ENCODE peak calls at places on chromosomes 12 and 14, in four cellular contexts. V is GM12878, A is HepG2, E is K562. W is an unnamed sample.

GRCh38 chr12:100720016-100720654 is 74.4 kb upstream of the ANO4 start:
- DNase-seq in V (no peak), A (no peak), E (no peak), W (no peak)

GRCh38 chr14:104664107-104664506 is 25.3 kb upstream of the INF2 start:
- DNase-seq in V (no peak), A (no peak), E (no peak), W (no peak)

GRCh38 chr12:6735448-6736191 is 11.8 kb downstream of the COPS7A start:
- DNase-seq in V (no peak), A (peak), E (peak), W (peak)

GRCh38 chr12:24709201-24709600 is 239.7 kb downstream of the BCAT1 start:
- DNase-seq in V (no peak), A (no peak), E (peak), W (no peak)

GRCh38 chr12:46386360-46386867 is 13.8 kb upstream of the SLC38A2 start:
- DNase-seq in V (no peak), A (peak), E (no peak), W (no peak)

GRCh38 chr12:57641699-57642442 is 8.9 kb upstream of the B4GALNT1 start:
- DNase-seq in V (no peak), A (no peak), E (peak), W (no peak)

GRCh38 chr12:57717846-57718640 is 20.5 kb downstream of the AGAP2 start:
- DNase-seq in V (no peak), A (no peak), E (no peak), W (no peak)

GRCh38 chr14:67941456-67942018 is 122.0 kb downstream of the RAD51B start:
- DNase-seq in V (no peak), A (peak), E (no peak), W (no peak)

GRCh38 chr14:66196670-66197069 is 289.5 kb upstream of the CCDC196 start:
- DNase-seq in V (no peak), A (no peak), E (no peak), W (no peak)

GRCh38 chr14:89673499-89674225 is 256.6 kb upstream of the FOXN3 start:
- DNase-seq in V (no peak), A (no peak), E (no peak), W (no peak)

GRCh38 chr12:63782466-63782865 is 2.8 kb downstream of the RXYLT1 start:
- DNase-seq in V (no peak), A (no peak), E (no peak), W (no peak)

GRCh38 chr12:3746758-3747157 is 6.2 kb downstream of the CRACR2A start:
- DNase-seq in V (no peak), A (no peak), E (no peak), W (no peak)

GRCh38 chr14:106518054-106518943 is 991.9 kb downstream of the TMEM121 start:
- DNase-seq in V (no peak), A (no peak), E (peak), W (no peak)

DNA sequence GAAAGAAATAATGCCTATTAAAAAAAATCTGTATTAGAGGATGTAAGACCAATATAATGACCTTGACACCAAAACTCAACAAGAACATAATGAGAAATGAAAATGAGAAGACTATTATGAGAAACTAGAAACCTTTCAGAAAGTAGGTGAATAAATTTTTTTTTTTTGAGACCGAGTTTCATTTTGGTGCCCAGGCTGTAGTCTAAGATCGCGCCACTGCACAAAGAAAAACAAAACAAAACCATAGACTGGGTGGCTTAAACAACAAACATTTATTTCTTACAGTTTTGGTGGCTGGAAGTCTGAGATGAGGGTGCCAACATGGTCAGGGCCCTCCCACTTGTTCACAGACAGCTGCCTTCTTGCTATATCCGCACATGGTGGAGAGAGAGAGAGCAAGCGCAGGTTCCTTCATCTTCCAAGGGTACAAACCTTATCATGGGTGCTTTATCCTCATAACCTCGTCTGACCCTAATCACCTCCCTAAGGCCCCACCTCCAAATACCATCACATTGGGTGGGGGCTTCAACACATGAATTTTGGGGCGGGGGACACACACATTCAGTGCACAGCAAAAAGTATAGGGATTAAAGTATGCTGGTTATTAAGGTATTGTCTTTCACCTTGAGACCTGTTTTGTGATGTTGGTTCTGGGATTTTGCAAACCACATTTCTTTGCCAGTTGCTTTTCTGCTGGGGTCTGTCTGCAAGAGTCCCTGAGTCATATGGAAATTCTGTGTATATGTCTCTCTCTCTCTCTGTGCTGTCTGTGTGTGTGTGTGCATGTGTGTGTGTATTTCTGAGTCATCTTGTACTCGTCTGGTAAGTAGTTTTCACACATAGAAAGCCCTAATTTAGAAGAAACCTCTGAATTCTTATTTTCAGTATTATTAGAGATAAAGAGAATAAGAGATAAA is 26.2 kb downstream of the ZCRB1 start:
- DNase-seq in V (peak), A (no peak), E (peak), W (no peak)
- TF ChIP-seq ETV6 in V (peak), A (no peak), E (no peak), W (no peak)

GRCh38 chr14:92512807-92513203 is 776 bp upstream of the RIN3 start:
- DNase-seq in V (no peak), A (no peak), E (no peak), W (no peak)

GRCh38 chr14:92514844-92515509 is 1.4 kb downstream of the RIN3 start:
- DNase-seq in V (no peak), A (no peak), E (no peak), W (no peak)

GRCh38 chr14:92513966-92514843 is 624 bp downstream of the RIN3 start:
- DNase-seq in V (no peak), A (peak), E (no peak), W (peak)

GRCh38 chr14:92511472-92512247 is 1.9 kb upstream of the RIN3 start:
- DNase-seq in V (no peak), A (no peak), E (no peak), W (no peak)

DNA sequence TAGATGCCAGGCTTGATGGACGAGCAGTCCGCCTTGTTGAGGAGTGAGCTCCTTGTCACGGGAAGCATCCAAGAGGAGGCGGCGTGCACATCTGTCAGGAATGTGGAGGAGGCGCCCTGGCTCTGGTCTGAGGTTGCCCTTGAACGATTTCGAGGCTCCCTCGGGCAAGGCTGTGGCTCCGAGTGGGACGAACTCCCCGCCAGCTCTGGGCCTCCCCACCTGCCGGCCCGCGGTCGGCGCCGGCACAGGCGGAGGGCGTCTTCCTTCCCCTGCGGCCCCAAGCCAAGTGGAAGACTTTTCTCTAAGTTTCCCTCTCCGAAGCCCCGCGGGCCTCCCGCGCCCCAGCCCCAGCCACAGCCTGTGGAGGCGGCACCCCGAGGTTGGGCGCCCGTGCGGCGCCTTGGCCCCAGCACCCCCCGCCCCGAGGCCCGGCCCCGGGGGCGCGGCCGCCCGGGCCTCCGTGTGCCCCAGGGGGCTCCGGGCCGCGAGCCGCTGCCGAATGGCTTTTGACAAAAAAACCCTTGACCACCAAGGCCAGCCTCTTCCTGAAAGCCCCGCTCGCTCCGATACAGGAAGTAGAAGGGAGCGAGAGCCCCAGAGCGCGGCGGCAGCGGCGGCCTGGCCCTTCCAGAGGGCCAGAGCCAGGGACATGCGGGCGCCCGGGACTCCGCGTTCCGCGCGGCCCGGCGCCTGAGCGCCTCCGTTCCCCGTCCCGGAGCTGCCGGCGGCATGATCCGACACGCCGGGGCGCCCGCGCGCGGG is at the start of gene RIN3:
- DNase-seq in V (no peak), A (peak), E (no peak), W (peak)
- TF ChIP-seq ATF3 in V (no peak), A (no peak), E (no peak), W (no peak)

GRCh38 chr14:24694680-24695079 is 60.7 kb upstream of the GZMB start:
- DNase-seq in V (no peak), A (no peak), E (no peak), W (no peak)

GRCh38 chr14:24695265-24696241 is 61.6 kb upstream of the GZMB start:
- DNase-seq in V (peak), A (no peak), E (no peak), W (no peak)

GRCh38 chr14:24692382-24693352 is 58.7 kb upstream of the GZMB start:
- DNase-seq in V (no peak), A (no peak), E (no peak), W (no peak)

GRCh38 chr14:24693353-24693737 is 59.4 kb upstream of the GZMB start:
- DNase-seq in V (no peak), A (no peak), E (no peak), W (no peak)

DNA sequence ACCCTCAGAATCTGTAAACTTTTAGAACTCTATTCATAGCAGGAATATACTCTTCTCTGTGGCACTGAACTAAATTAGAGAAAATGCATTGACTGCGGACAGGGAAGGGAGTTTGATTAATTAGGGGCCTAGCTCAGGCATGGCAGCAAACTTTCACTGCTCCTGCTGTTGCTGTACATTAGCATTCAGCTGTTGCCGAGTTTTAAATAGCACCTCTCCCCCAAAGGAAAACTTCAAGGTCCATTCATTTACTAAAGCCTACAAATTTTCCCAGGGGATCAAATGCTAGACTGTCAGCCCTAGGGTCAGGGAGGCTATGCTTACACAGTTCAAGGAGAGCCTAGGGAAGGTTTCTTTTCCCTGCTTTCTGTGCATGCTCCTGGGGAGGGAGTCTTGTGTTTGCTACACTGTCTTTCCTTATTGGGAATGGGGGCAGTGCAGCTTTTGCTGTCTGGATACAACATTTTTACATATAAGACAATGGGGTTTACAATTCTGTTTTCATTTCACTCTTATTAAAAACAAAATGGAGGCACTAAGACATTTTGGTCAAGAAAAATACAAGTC is 60.0 kb upstream of the GZMB start:
- DNase-seq in V (no peak), A (no peak), E (no peak), W (no peak)
- TF ChIP-seq ETV6 in V (no peak), A (no peak), E (no peak), W (no peak)

GRCh38 chr12:104522985-104523719 is 66.4 kb downstream of the CHST11 start:
- DNase-seq in V (no peak), A (no peak), E (peak), W (no peak)
- TF ChIP-seq ATF3 in V (no peak), A (no peak), E (no peak), W (no peak)

DNA sequence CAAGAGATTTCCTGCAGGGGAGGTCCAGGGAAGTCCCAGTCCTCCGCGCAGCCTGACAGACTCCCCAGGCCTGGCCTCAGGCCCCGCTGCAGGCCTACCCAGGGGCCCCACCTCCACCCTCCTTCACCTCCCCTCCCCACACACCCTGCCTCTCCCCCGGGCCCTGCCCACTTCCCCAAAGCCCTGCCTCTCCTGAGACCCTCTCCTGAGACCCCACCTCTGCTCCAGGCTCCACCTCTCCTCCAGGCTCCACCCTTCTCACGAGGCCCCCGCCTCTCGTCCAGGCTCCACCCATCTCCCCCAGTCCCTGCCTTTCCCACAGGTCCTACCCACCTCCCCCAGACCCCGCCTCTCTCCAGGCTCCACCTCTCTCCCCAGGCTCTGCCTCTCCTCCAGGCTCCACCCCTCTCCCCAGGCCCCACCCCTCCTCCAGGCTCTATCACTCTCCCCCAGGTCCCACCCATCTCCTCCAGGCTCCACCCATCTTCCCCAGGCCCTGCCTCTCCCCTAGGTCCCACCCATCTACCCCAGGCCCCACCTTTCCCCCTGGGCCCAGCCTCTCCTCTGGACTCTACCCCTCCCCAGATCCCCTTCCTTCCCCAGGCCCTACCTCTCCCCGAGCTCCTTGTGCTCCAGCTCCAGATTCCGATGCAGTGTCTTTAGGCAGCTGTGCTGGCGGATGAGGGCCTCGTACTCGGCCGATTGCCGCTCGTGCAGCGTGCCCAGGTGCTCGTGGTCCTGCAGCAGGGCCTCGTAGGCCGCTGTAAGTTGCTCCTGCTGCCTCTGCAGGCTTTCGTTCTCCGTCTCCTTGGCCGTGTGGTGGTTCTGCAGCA is 58.8 kb upstream of the GPR68 start:
- DNase-seq in V (no peak), A (peak), E (peak), W (peak)
- TF ChIP-seq ETV6 in V (no peak), A (no peak), E (no peak), W (no peak)

DNA sequence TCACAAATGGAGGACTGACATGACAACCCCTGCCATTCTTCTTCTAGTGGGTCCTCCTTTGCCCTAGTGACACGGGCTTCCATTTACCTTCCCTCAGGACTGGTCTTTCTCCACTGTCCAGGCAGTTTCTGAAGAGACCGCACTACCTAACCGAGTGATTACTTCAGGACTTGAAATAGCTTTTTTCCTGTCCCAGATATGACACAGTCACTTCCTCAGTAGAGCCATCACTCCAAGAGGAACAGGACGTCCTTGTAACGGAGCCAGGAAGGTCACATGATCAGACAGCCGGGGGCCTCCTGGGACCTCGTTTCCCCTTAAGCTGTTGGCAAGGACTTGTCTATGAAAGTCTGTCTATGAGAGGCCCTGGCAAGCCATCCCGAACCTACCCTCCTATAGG is 62.3 kb downstream of the FOS start:
- DNase-seq in V (no peak), A (no peak), E (no peak), W (no peak)
- TF ChIP-seq ATF3 in V (no peak), A (no peak), E (no peak), W (no peak)

GRCh38 chr14:101058571-101058970 is 155.0 kb upstream of the RTL1 start:
- DNase-seq in V (no peak), A (no peak), E (no peak), W (no peak)
- TF ChIP-seq ETV6 in V (no peak), A (no peak), E (no peak), W (no peak)

W was measured in WTC11.